ENCODE peak calls at places on chromosomes 13 and 19, in four cellular contexts. V is hepatic stellate cell, L is mucosa of gallbladder, Q is heart right ventricle. M is an unnamed sample.

GRCh38 chr13:29434217-29434940 is 161.1 kb downstream of the SLC7A1 start:
- DNase-seq in V (no peak), L (no peak), Q (no peak), M (no peak)

GRCh38 chr13:97471721-97472120 is 37.8 kb downstream of the RAP2A start:
- DNase-seq in V (no peak), L (no peak), Q (no peak), M (no peak)

GRCh38 chr13:84207509-84207908 is 325.2 kb upstream of the SLITRK1 start:
- DNase-seq in V (no peak), L (no peak), Q (no peak), M (no peak)

GRCh38 chr19:16428372-16429036 is 43.3 kb downstream of the EPS15L1 start:
- DNase-seq in V (no peak), L (no peak), Q (no peak), M (no peak)

GRCh38 chr13:73142091-73142490 is 83.3 kb downstream of the KLF5 start:
- DNase-seq in V (no peak), L (no peak), Q (no peak), M (peak)

GRCh38 chr13:111664696-111665095 is 344.3 kb downstream of the TEX29 start:
- DNase-seq in V (no peak), L (no peak), Q (no peak), M (no peak)

GRCh38 chr19:13826652-13827235 is 31.5 kb downstream of the ZSWIM4 start:
- DNase-seq in V (no peak), L (no peak), Q (no peak), M (no peak)

GRCh38 chr13:106177146-106177545 is 358.3 kb downstream of the EFNB2 start:
- DNase-seq in V (no peak), L (no peak), Q (no peak), M (no peak)

GRCh38 chr19:48696353-48697010 is 711 bp downstream of the FUT2 start:
- DNase-seq in V (no peak), L (no peak), Q (no peak), M (peak)

GRCh38 chr13:44362394-44363040 is 11.1 kb upstream of the SERP2 start:
- DNase-seq in V (no peak), L (no peak), Q (no peak), M (no peak)

GRCh38 chr13:80979035-80979641 is 638.2 kb upstream of the SPRY2 start:
- DNase-seq in V (peak), L (peak), Q (no peak), M (peak)

GRCh38 chr13:106471957-106472543 is 63.4 kb downstream of the EFNB2 start:
- DNase-seq in V (peak), L (peak), Q (no peak), M (no peak)

GRCh38 chr19:3095375-3096191 is 1.4 kb downstream of the GNA11 start:
- DNase-seq in V (no peak), L (no peak), Q (no peak), M (peak)

GRCh38 chr19:13117176-13117771 is 734 bp upstream of the TRMT1 start:
- DNase-seq in V (no peak), L (no peak), Q (no peak), M (no peak)

GRCh38 chr13:23445794-23446193 is 12.3 kb upstream of the SACS start:
- DNase-seq in V (no peak), L (no peak), Q (no peak), M (no peak)

GRCh38 chr19:49857061-49857833 is 6.3 kb downstream of the PTOV1 start:
- DNase-seq in V (no peak), L (no peak), Q (no peak), M (peak)